ENCODE peak calls at places on chromosomes 7 and 10, in five cellular contexts. A is SK-N-SH, U is HepG2, S is GM12878, M is K562. J is an unnamed sample.

GRCh38 chr10:25552283-25552919 is 377.6 kb downstream of the GPR158 start:
- DNase-seq in U (no peak), S (no peak), A (no peak), M (no peak), J (no peak)

GRCh38 chr10:129740532-129741279 is 223.4 kb downstream of the EBF3 start:
- DNase-seq in M (no peak), S (no peak), U (no peak), A (no peak), J (no peak)

GRCh38 chr7:128929201-128929808 is 8.4 kb upstream of the IRF5 start:
- DNase-seq in M (no peak), S (no peak), U (no peak), A (no peak), J (no peak)

GRCh38 chr10:21052072-21052708 is 155.1 kb upstream of the NEBL start:
- DNase-seq in U (no peak), M (no peak), S (no peak), A (no peak), J (no peak)

GRCh38 chr10:6053816-6054581 is 8.2 kb downstream of the IL2RA start:
- DNase-seq in S (no peak), U (peak), A (no peak), M (peak), J (no peak)

GRCh38 chr7:32039000-32039756 is 31.0 kb downstream of the PDE1C start:
- DNase-seq in U (peak), S (no peak), A (no peak), M (no peak), J (peak)

GRCh38 chr10:23512355-23513058 is 73.6 kb downstream of the OTUD1 start:
- DNase-seq in U (peak), A (no peak), S (no peak), M (peak), J (no peak)

GRCh38 chr7:10100572-10100971 is 873.1 kb upstream of the PHF14 start:
- DNase-seq in A (no peak), S (no peak), U (no peak), M (no peak), J (no peak)

GRCh38 chr7:146175716-146176115 is 59.1 kb downstream of the CNTNAP2 start:
- DNase-seq in A (no peak), U (no peak), M (no peak), S (no peak), J (peak)

GRCh38 chr10:8192301-8192700 is 137.8 kb downstream of the GATA3 start:
- DNase-seq in A (no peak), U (no peak), M (no peak), S (no peak), J (no peak)

GRCh38 chr7:77386165-77386824 is 29.9 kb downstream of the GSAP start:
- DNase-seq in M (no peak), A (no peak), S (no peak), U (no peak), J (no peak)

GRCh38 chr7:80807166-80807900 is 111.5 kb downstream of the SEMA3C start:
- DNase-seq in U (no peak), M (no peak), A (no peak), S (no peak), J (no peak)

GRCh38 chr10:76492678-76493472 is 1061.5 kb downstream of the LRMDA start:
- DNase-seq in S (no peak), A (no peak), M (no peak), U (no peak), J (no peak)

GRCh38 chr7:54719425-54719824 is 39.6 kb downstream of the SEC61G start:
- DNase-seq in M (no peak), A (no peak), U (no peak), S (no peak), J (no peak)

GRCh38 chr10:108911814-108912541 is 1011.3 kb downstream of the XPNPEP1 start:
- DNase-seq in A (peak), M (no peak), S (no peak), U (peak), J (peak)

GRCh38 chr7:45239486-45239885 is 81.9 kb downstream of the RAMP3 start:
- DNase-seq in M (no peak), S (no peak), U (no peak), A (no peak), J (no peak)

GRCh38 chr7:16891338-16891737 is 9.6 kb upstream of the AGR3 start:
- DNase-seq in A (no peak), U (peak), M (no peak), S (peak), J (peak)

GRCh38 chr7:29844614-29845013 is 38.3 kb downstream of the WIPF3 start:
- DNase-seq in A (no peak), U (no peak), S (no peak), M (no peak), J (no peak)

GRCh38 chr10:97596101-97597055 is 6.9 kb downstream of the C10orf62 start:
- DNase-seq in M (no peak), U (peak), S (no peak), A (peak), J (no peak)

GRCh38 chr10:18421726-18422293 is 229.6 kb downstream of the NSUN6 start:
- DNase-seq in A (no peak), M (no peak), S (no peak), U (no peak), J (no peak)

GRCh38 chr10:96588060-96588554 is 1.3 kb upstream of the TM9SF3 start:
- DNase-seq in M (no peak), A (peak), S (no peak), U (peak), J (no peak)
- TF ChIP-seq FOXM1 in M (no peak), A (no peak), S (no peak), U (no peak), J (no peak)

GRCh38 chr10:124248056-124248455 is 154.7 kb upstream of the CHST15 start:
- DNase-seq in A (no peak), S (no peak), U (no peak), M (no peak), J (no peak)

GRCh38 chr10:124250506-124250905 is 157.1 kb upstream of the CHST15 start:
- DNase-seq in A (no peak), U (no peak), M (no peak), S (no peak), J (no peak)

GRCh38 chr10:124248646-124249045 is 155.2 kb upstream of the CHST15 start:
- DNase-seq in S (no peak), A (no peak), U (no peak), M (no peak), J (no peak)

GRCh38 chr10:124249812-124250432 is 156.5 kb upstream of the CHST15 start:
- DNase-seq in U (no peak), M (peak), S (no peak), A (no peak), J (peak)

DNA sequence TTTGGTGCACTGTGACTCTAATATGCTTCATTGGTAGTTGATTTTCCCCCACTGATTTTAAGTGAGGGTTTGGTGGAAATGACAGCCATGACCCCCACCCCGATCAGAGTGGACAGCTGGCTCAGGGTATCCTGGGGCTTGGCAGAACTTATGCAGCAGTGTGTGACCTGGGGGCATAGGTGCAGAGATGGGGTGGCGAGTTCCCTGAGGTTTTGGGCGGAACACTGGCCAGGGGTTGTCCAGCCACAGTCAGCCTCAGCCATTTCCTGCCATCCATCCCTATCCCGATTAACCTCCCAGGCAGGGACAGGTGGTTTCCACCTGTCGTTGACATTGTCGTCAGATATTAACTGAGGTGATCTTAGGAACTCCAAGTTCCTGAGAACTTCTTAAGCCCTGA is 155.8 kb upstream of the CHST15 start:
- DNase-seq in S (no peak), U (no peak), A (no peak), M (no peak), J (no peak)
- TF ChIP-seq FOXM1 in S (no peak), U (no peak), A (no peak), M (no peak), J (no peak)

DNA sequence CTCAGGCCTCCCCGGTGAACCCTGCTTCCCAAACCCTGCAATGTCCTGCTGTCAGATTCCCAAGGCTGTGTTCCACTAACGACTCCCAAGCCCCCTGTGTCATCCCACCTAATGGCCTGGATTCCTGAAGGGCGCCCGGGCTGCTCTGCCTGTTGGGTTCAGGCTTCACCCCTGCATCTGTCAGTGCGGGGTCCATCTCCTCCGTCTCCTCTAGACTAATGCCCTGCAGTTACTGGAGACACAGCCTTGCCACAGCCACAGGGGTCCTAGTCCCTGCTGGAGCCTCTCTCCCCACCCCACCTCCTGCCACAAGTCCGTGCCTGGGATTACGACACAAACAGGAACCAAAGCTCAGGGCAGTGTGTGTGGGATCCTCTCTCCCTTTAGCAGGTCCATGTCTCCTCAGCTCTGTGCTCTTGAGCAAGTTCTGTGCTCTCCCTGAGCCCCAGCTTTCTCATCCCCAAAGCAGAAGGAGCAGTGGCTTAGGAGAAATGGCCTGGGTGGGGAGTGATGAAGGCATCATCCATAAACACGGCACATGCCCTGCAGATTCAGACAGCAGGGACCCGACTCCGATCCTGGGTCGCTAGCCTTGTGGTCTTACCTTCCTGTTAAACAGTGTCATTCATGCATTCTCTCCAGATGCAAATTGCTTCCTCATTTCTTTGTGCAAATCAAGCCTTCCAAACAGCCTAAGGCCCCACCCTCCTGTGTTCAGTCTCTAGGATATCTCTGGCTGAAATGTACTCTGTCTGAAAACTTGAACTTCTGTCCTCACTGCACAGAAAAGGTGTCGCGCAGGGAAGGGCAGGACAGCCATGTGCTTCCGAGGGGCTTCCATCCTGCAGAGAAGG is 8.2 kb upstream of the RBP3 start:
- DNase-seq in S (no peak), A (no peak), M (no peak), U (no peak), J (no peak)
- TF ChIP-seq FOXM1 in S (no peak), A (no peak), M (no peak), U (no peak), J (no peak)

DNA sequence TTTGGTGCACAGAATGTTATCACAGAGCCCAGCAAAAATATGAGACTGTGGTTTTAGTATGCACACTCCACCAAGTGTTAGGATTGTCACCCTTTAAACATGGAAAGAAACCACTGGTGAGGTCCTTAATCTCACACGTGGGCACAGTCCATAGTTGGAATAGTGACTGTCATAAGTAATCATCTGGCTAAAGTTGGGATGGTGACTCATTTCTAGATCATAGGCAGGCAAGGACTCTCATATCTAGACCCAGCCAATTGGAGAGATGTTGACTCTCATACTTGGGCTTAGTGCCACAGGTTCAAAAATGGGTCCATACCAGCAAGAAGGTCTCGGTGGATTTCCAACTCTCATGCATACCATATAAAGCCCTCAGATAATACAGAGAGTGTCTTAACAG is 39.6 kb upstream of the ZNF680 start:
- DNase-seq in M (no peak), S (no peak), A (no peak), U (no peak), J (no peak)
- TF ChIP-seq FOXM1 in M (no peak), S (no peak), A (no peak), U (no peak), J (no peak)

GRCh38 chr7:150940446-150941102 is 37.5 kb downstream of the KCNH2 start:
- DNase-seq in S (no peak), U (no peak), M (no peak), A (no peak), J (no peak)

GRCh38 chr7:150941351-150941982 is 36.7 kb downstream of the KCNH2 start:
- DNase-seq in A (no peak), U (no peak), S (no peak), M (no peak), J (no peak)

GRCh38 chr7:150942591-150943452 is 35.3 kb downstream of the KCNH2 start:
- DNase-seq in U (no peak), A (no peak), M (no peak), S (no peak), J (no peak)

GRCh38 chr7:150943453-150943814 is 34.7 kb downstream of the KCNH2 start:
- DNase-seq in U (no peak), M (no peak), A (no peak), S (no peak), J (no peak)

DNA sequence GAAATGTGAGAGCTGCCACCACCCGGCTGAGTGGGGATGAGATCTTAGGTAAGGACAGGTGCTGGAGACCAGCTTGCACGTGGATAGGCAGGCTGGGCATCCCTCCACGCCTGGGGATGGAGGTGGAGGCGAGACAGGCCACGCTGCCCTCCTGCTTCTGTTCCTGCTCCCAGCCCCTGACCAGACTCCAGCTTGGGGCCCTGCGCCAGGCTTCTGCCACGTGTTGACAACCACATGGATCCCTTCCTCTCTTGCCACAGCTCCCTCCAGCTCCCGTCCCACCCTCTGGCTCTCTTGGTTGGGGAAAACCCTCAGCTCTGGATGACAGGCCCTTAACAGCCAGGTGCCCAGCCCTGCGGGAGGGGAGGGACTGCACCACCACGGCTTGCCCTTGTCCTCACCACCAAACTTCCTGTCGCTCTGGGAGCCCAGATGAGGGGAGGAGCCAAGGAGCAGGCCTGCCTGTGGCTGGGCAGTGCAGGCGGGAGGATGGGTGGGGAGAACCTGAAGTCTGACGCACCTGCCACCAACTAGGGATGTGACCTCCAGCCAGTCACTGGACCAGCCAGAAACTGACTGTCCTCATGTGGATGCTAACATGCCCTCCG is 36.0 kb downstream of the KCNH2 start:
- DNase-seq in S (no peak), U (no peak), A (peak), M (peak), J (no peak)
- TF ChIP-seq FOXM1 in S (no peak), U (no peak), A (no peak), M (no peak), J (no peak)

GRCh38 chr10:33897255-33897893 is 562.9 kb upstream of the NRP1 start:
- DNase-seq in U (no peak), A (no peak), M (no peak), S (no peak), J (no peak)
- TF ChIP-seq FOXM1 in U (no peak), A (no peak), M (no peak), S (no peak), J (no peak)

J was measured in HEK293T.